ENCODE peak calls at places on chromosomes 2 and 18, in eight cellular contexts. W is AG08396; M is stimulated activated CD4-positive, alpha-beta T cell treated with anti-CD3 and anti-CD28 coated beads, Interleukin-4, amount 100 ng/mL, for 24 hours; B is cerebellar nuclear complex; L is NCI-H748 treated with DMSO at 0.1 percent for 48 hours; Z is activated T-helper 1 cell treated with Interleukin-2 at 50 U/mL for 16 hours; C is T-helper 1 cell; I is AG09319. V is an unnamed sample.

GRCh38 chr2:68043719-68044498 is 18.9 kb downstream of the C1D start:
- DNase-seq in B (no peak), Z (no peak), W (peak), I (no peak), C (no peak), L (no peak), M (no peak), V (no peak)

GRCh38 chr2:73112026-73112912 is 479 bp downstream of the RAB11FIP5 start:
- DNase-seq in Z (no peak), W (peak), C (no peak), B (no peak), I (no peak), M (peak), L (no peak), V (peak)

GRCh38 chr18:63067939-63068338 is 251.6 kb downstream of the BCL2 start:
- DNase-seq in Z (no peak), M (no peak), C (no peak), I (no peak), B (no peak), W (no peak), L (no peak), V (no peak)

GRCh38 chr18:73948497-73948896 is 199.1 kb downstream of the FBXO15 start:
- DNase-seq in L (no peak), I (no peak), B (no peak), C (no peak), M (no peak), Z (no peak), W (no peak), V (no peak)

GRCh38 chr18:48983793-48984437 is 33.1 kb upstream of the SMAD7 start:
- DNase-seq in W (no peak), C (no peak), L (peak), M (no peak), Z (no peak), B (no peak), I (no peak), V (no peak)

GRCh38 chr2:37753758-37754157 is 82.3 kb upstream of the CDC42EP3 start:
- DNase-seq in C (no peak), L (no peak), Z (no peak), B (no peak), I (no peak), M (no peak), W (no peak), V (no peak)

GRCh38 chr2:216490061-216490460 is 8.6 kb upstream of the RPL37A start:
- DNase-seq in L (no peak), Z (no peak), C (no peak), B (no peak), W (peak), M (no peak), I (no peak), V (no peak)

GRCh38 chr2:234368861-234369261 is 128.0 kb downstream of the ARL4C start:
- DNase-seq in B (no peak), M (peak), Z (peak), W (peak), L (peak), I (no peak), C (peak), V (peak)

GRCh38 chr2:128413014-128413717 is 94.5 kb upstream of the HS6ST1 start:
- DNase-seq in C (no peak), I (no peak), Z (no peak), L (no peak), M (no peak), B (no peak), W (no peak), V (no peak)

GRCh38 chr2:156356006-156356764 is 23.7 kb upstream of the NR4A2 start:
- DNase-seq in L (no peak), I (no peak), Z (no peak), W (no peak), M (no peak), B (no peak), C (no peak), V (no peak)

GRCh38 chr18:4510160-4510559 is 55.1 kb upstream of the DLGAP1 start:
- DNase-seq in W (no peak), I (no peak), B (no peak), Z (no peak), M (no peak), L (no peak), C (no peak), V (no peak)

GRCh38 chr18:58670561-58671121 is 624 bp upstream of the MALT1 start:
- DNase-seq in B (no peak), M (no peak), I (no peak), L (peak), Z (no peak), W (no peak), C (no peak), V (no peak)

GRCh38 chr2:112881217-112882000 is 29.6 kb upstream of the IL37 start:
- DNase-seq in M (peak), W (peak), I (peak), Z (no peak), L (no peak), C (no peak), B (no peak), V (no peak)

GRCh38 chr2:97906309-97906708 is 89.4 kb downstream of the TMEM131 start:
- DNase-seq in L (no peak), W (no peak), B (no peak), Z (no peak), M (no peak), C (no peak), I (no peak), V (no peak)

GRCh38 chr2:222707689-222708273 is 36.3 kb downstream of the MOGAT1 start:
- DNase-seq in I (no peak), Z (no peak), C (no peak), B (no peak), L (no peak), W (no peak), M (no peak), V (no peak)

GRCh38 chr2:46802665-46803550 is 112.7 kb downstream of the MCFD2 start:
- DNase-seq in M (no peak), Z (no peak), B (no peak), L (no peak), I (no peak), C (no peak), W (no peak), V (no peak)

GRCh38 chr2:14544247-14544646 is 88.3 kb upstream of the LRATD1 start:
- DNase-seq in Z (no peak), C (no peak), I (no peak), W (no peak), L (no peak), B (no peak), M (no peak), V (no peak)

GRCh38 chr2:96730212-96730611 is 9.7 kb downstream of the LMAN2L start:
- DNase-seq in I (no peak), L (no peak), M (no peak), W (no peak), Z (no peak), C (no peak), B (no peak), V (no peak)

GRCh38 chr18:39966275-39966674 is 1988.8 kb upstream of the PIK3C3 start:
- DNase-seq in I (no peak), M (no peak), B (no peak), W (no peak), C (no peak), Z (no peak), L (no peak), V (no peak)

GRCh38 chr2:137951606-137952005 is 12.7 kb upstream of the HNMT start:
- DNase-seq in Z (no peak), C (no peak), M (no peak), B (no peak), I (no peak), L (no peak), W (no peak), V (no peak)

GRCh38 chr2:230905448-230906430 is 19.3 kb downstream of the GPR55 start:
- DNase-seq in Z (peak), W (no peak), L (no peak), B (no peak), C (peak), I (no peak), M (peak), V (peak)

GRCh38 chr2:165601065-165601830 is 131.8 kb downstream of the CSRNP3 start:
- DNase-seq in B (no peak), Z (no peak), C (no peak), W (no peak), M (no peak), I (no peak), L (no peak), V (no peak)

GRCh38 chr2:188023035-188023434 is 268.6 kb upstream of the GULP1 start:
- DNase-seq in W (no peak), B (no peak), L (no peak), Z (no peak), M (no peak), C (no peak), I (no peak), V (no peak)

GRCh38 chr2:238305092-238305862 is 15.0 kb upstream of the TRAF3IP1 start:
- DNase-seq in W (no peak), M (no peak), L (no peak), C (no peak), B (no peak), Z (no peak), I (no peak), V (no peak)

GRCh38 chr2:12236136-12236834 is 480.5 kb upstream of the TRIB2 start:
- DNase-seq in B (no peak), L (no peak), W (no peak), M (no peak), I (no peak), Z (no peak), C (no peak), V (no peak)

GRCh38 chr2:238104521-238105311 is 4.6 kb downstream of the ESPNL start:
- DNase-seq in L (no peak), I (no peak), C (no peak), W (peak), M (no peak), B (no peak), Z (no peak), V (no peak)

GRCh38 chr2:65737452-65738011 is 305.1 kb upstream of the SPRED2 start:
- DNase-seq in L (no peak), W (no peak), C (no peak), Z (no peak), I (no peak), B (no peak), M (no peak), V (no peak)